ENCODE peak calls at places on chromosomes 3 and 15, in five cellular contexts. One of them, this sample, is unnamed.

GRCh38 chr15:100849021-100849831 is 30.4 kb upstream of the ALDH1A3 start:
- DNase-seq in psoas muscle: peak
- DNase-seq in coronary artery: no peak
- DNase-seq in breast epithelium: peak
- DNase-seq in lower lobe of right lung: peak
- DNase-seq in this sample: peak

GRCh38 chr3:4751057-4752051 is 227.9 kb upstream of the BHLHE40 start:
- DNase-seq in coronary artery: no peak
- DNase-seq in breast epithelium: no peak
- DNase-seq in lower lobe of right lung: no peak
- DNase-seq in psoas muscle: no peak
- DNase-seq in this sample: no peak

GRCh38 chr3:46660543-46661523 is 32.6 kb downstream of the ALS2CL start:
- DNase-seq in breast epithelium: no peak
- DNase-seq in lower lobe of right lung: no peak
- DNase-seq in psoas muscle: no peak
- DNase-seq in coronary artery: peak
- DNase-seq in this sample: no peak

GRCh38 chr15:75235051-75235673 is 23.0 kb upstream of the GOLGA6C start:
- DNase-seq in psoas muscle: peak
- DNase-seq in coronary artery: no peak
- DNase-seq in lower lobe of right lung: no peak
- DNase-seq in breast epithelium: peak
- DNase-seq in this sample: no peak

GRCh38 chr3:161890147-161890625 is 393.6 kb downstream of the OTOL1 start:
- DNase-seq in psoas muscle: no peak
- DNase-seq in lower lobe of right lung: peak
- DNase-seq in breast epithelium: no peak
- DNase-seq in coronary artery: no peak
- DNase-seq in this sample: no peak

GRCh38 chr3:186506846-186507245 is 37.3 kb downstream of the CRYGS start:
- DNase-seq in lower lobe of right lung: no peak
- DNase-seq in psoas muscle: no peak
- DNase-seq in coronary artery: no peak
- DNase-seq in breast epithelium: no peak
- DNase-seq in this sample: no peak

GRCh38 chr3:61454000-61454399 is 107.4 kb upstream of the PTPRG start:
- DNase-seq in coronary artery: no peak
- DNase-seq in psoas muscle: no peak
- DNase-seq in breast epithelium: no peak
- DNase-seq in lower lobe of right lung: no peak
- DNase-seq in this sample: no peak

GRCh38 chr3:16476636-16477035 is 36.9 kb downstream of the RFTN1 start:
- DNase-seq in coronary artery: no peak
- DNase-seq in psoas muscle: no peak
- DNase-seq in lower lobe of right lung: no peak
- DNase-seq in breast epithelium: no peak
- DNase-seq in this sample: no peak

GRCh38 chr3:30628931-30629590 is 22.7 kb downstream of the TGFBR2 start:
- DNase-seq in lower lobe of right lung: no peak
- DNase-seq in breast epithelium: no peak
- DNase-seq in psoas muscle: no peak
- DNase-seq in coronary artery: no peak
- DNase-seq in this sample: no peak

GRCh38 chr3:195110647-195111321 is 160.2 kb downstream of the XXYLT1 start:
- DNase-seq in coronary artery: no peak
- DNase-seq in breast epithelium: no peak
- DNase-seq in psoas muscle: no peak
- DNase-seq in lower lobe of right lung: no peak
- DNase-seq in this sample: no peak

GRCh38 chr3:125461896-125462295 is 58.1 kb downstream of the SNX4 start:
- DNase-seq in breast epithelium: no peak
- DNase-seq in coronary artery: no peak
- DNase-seq in lower lobe of right lung: no peak
- DNase-seq in psoas muscle: no peak
- DNase-seq in this sample: no peak

GRCh38 chr3:129461022-129461421 is 21.0 kb downstream of the IFT122 start:
- DNase-seq in psoas muscle: no peak
- DNase-seq in coronary artery: no peak
- DNase-seq in lower lobe of right lung: no peak
- DNase-seq in breast epithelium: no peak
- DNase-seq in this sample: no peak

DNA sequence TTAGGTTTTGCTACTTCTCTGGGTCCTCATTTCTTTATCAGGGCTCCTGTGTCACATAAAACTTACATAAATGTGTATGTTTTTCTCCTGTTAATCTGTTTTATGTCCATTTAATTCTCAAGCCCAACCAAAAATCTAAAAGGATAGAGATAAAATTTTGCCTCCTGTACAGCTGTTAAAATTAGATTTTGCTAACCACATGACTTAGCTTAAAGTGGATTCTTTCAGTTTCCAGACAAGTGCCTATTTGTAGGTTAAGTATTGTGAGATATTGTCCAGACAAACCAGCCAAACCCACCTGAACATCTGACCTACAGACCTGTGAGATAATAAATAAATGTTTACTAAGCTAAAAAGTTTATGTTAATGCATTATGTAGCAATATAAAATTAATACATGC is 465.5 kb downstream of the SI start:
- DNase-seq in lower lobe of right lung: no peak
- DNase-seq in psoas muscle: no peak
- DNase-seq in breast epithelium: no peak
- DNase-seq in coronary artery: no peak
- DNase-seq in this sample: no peak
- TF ChIP-seq CTCF in lower lobe of right lung: no peak
- TF ChIP-seq CTCF in psoas muscle: no peak
- TF ChIP-seq CTCF in breast epithelium: no peak
- TF ChIP-seq CTCF in coronary artery: no peak
- TF ChIP-seq CTCF in this sample: no peak

GRCh38 chr15:25051399-25052154 is 96.8 kb downstream of the SNRPN start:
- DNase-seq in lower lobe of right lung: no peak
- DNase-seq in coronary artery: peak
- DNase-seq in psoas muscle: no peak
- DNase-seq in breast epithelium: no peak
- DNase-seq in this sample: no peak
- H3K4me3 ChIP-seq in lower lobe of right lung: no peak
- H3K4me3 ChIP-seq in coronary artery: peak
- H3K4me3 ChIP-seq in psoas muscle: no peak
- H3K4me3 ChIP-seq in breast epithelium: peak
- H3K4me3 ChIP-seq in this sample: no peak

GRCh38 chr3:170078620-170079281 is 41.0 kb downstream of the GPR160 start:
- DNase-seq in breast epithelium: no peak
- DNase-seq in lower lobe of right lung: no peak
- DNase-seq in coronary artery: no peak
- DNase-seq in psoas muscle: no peak
- DNase-seq in this sample: no peak
- TF ChIP-seq CTCF in breast epithelium: no peak
- TF ChIP-seq CTCF in lower lobe of right lung: no peak
- TF ChIP-seq CTCF in coronary artery: no peak
- TF ChIP-seq CTCF in psoas muscle: no peak
- TF ChIP-seq CTCF in this sample: no peak

GRCh38 chr15:59791079-59791478 is 102.0 kb upstream of the BNIP2 start:
- DNase-seq in psoas muscle: no peak
- DNase-seq in lower lobe of right lung: no peak
- DNase-seq in breast epithelium: no peak
- DNase-seq in coronary artery: no peak
- DNase-seq in this sample: no peak
- H3K4me3 ChIP-seq in psoas muscle: no peak
- H3K4me3 ChIP-seq in lower lobe of right lung: no peak
- H3K4me3 ChIP-seq in breast epithelium: no peak
- H3K4me3 ChIP-seq in coronary artery: no peak
- H3K4me3 ChIP-seq in this sample: no peak

GRCh38 chr15:22811640-22812039 is 25.2 kb downstream of the NIPA1 start:
- DNase-seq in breast epithelium: no peak
- DNase-seq in lower lobe of right lung: no peak
- DNase-seq in coronary artery: no peak
- DNase-seq in psoas muscle: no peak
- DNase-seq in this sample: no peak
- TF ChIP-seq CTCF in breast epithelium: peak
- TF ChIP-seq CTCF in lower lobe of right lung: peak
- TF ChIP-seq CTCF in coronary artery: no peak
- TF ChIP-seq CTCF in psoas muscle: peak
- TF ChIP-seq CTCF in this sample: peak

DNA sequence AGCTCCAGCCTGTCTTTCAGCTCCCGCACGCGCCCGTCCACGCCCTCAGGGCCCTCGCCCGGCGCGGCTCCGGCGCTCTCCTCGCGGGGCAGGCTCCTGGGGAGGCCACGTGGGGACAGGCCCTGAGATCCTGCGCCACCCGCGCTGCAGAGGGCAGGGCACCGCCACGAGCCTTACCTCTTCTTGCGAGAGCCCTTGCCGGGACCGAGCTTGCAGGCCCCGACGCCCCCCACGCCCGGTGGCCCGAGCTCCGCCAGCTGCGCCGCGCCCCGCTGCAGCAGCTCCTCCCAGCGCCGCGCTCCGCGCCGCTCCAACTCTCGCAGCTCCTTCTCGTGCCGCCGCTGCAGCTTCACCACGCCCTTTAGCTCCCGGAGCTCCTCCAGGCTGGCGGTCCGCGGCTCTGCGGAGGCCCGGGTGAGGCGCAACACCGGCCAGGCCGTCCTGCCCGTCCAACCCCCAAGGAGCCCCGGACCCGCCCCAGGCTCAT is 8.3 kb upstream of the ANKRD63 start:
- DNase-seq in breast epithelium: no peak
- DNase-seq in psoas muscle: peak
- DNase-seq in lower lobe of right lung: no peak
- DNase-seq in coronary artery: no peak
- DNase-seq in this sample: peak
- H3K4me3 ChIP-seq in breast epithelium: peak
- H3K4me3 ChIP-seq in psoas muscle: peak
- H3K4me3 ChIP-seq in lower lobe of right lung: peak
- H3K4me3 ChIP-seq in coronary artery: peak
- H3K4me3 ChIP-seq in this sample: peak

GRCh38 chr3:177108648-177109047 is 88.6 kb downstream of the TBL1XR1 start:
- DNase-seq in coronary artery: no peak
- DNase-seq in lower lobe of right lung: no peak
- DNase-seq in psoas muscle: no peak
- DNase-seq in breast epithelium: no peak
- DNase-seq in this sample: no peak

GRCh38 chr3:177109688-177110087 is 87.6 kb downstream of the TBL1XR1 start:
- DNase-seq in breast epithelium: no peak
- DNase-seq in psoas muscle: no peak
- DNase-seq in lower lobe of right lung: no peak
- DNase-seq in coronary artery: no peak
- DNase-seq in this sample: no peak

GRCh38 chr3:177110308-177111254 is 86.7 kb downstream of the TBL1XR1 start:
- DNase-seq in coronary artery: no peak
- DNase-seq in breast epithelium: no peak
- DNase-seq in psoas muscle: no peak
- DNase-seq in lower lobe of right lung: no peak
- DNase-seq in this sample: no peak

GRCh38 chr3:177114253-177114652 is 83.0 kb downstream of the TBL1XR1 start:
- DNase-seq in breast epithelium: no peak
- DNase-seq in coronary artery: no peak
- DNase-seq in lower lobe of right lung: no peak
- DNase-seq in psoas muscle: no peak
- DNase-seq in this sample: no peak

GRCh38 chr3:177111541-177111949 is 85.7 kb downstream of the TBL1XR1 start:
- DNase-seq in lower lobe of right lung: no peak
- DNase-seq in psoas muscle: no peak
- DNase-seq in breast epithelium: no peak
- DNase-seq in coronary artery: no peak
- DNase-seq in this sample: no peak
- TF ChIP-seq CTCF in lower lobe of right lung: no peak
- TF ChIP-seq CTCF in psoas muscle: no peak
- TF ChIP-seq CTCF in breast epithelium: no peak
- TF ChIP-seq CTCF in coronary artery: no peak
- TF ChIP-seq CTCF in this sample: no peak